ENCODE peak calls at places on chromosome 13, in nine cellular contexts. One of them, this sample, is unnamed.

GRCh38 chr13:100392709-100393630 is 195.6 kb downstream of the GGACT start:
- DNase-seq in mucosa of gallbladder: peak
- DNase-seq in endodermal cell: peak
- DNase-seq in germinal center: no peak
- DNase-seq in amygdala: no peak
- DNase-seq in nephron progenitor cell: no peak
- DNase-seq in testis: peak
- DNase-seq in stimulated activated naive CD8-positive, alpha-beta T cell treated with anti-CD3 and anti-CD28 coated beads, Interleukin-15, Interleukin-2, amounts not matched to agents 100 U/mL and 50 U/mL, for 24 hours: peak
- DNase-seq in DMS53: peak
- DNase-seq in this sample: peak

GRCh38 chr13:108425056-108425455 is 155.5 kb downstream of the TNFSF13B start:
- DNase-seq in mucosa of gallbladder: no peak
- DNase-seq in endodermal cell: no peak
- DNase-seq in germinal center: no peak
- DNase-seq in amygdala: no peak
- DNase-seq in nephron progenitor cell: no peak
- DNase-seq in testis: no peak
- DNase-seq in stimulated activated naive CD8-positive, alpha-beta T cell treated with anti-CD3 and anti-CD28 coated beads, Interleukin-15, Interleukin-2, amounts not matched to agents 100 U/mL and 50 U/mL, for 24 hours: no peak
- DNase-seq in DMS53: no peak
- DNase-seq in this sample: no peak

GRCh38 chr13:94128430-94128829 is 351.1 kb downstream of the DCT start:
- DNase-seq in mucosa of gallbladder: no peak
- DNase-seq in endodermal cell: no peak
- DNase-seq in germinal center: no peak
- DNase-seq in amygdala: no peak
- DNase-seq in nephron progenitor cell: no peak
- DNase-seq in testis: peak
- DNase-seq in stimulated activated naive CD8-positive, alpha-beta T cell treated with anti-CD3 and anti-CD28 coated beads, Interleukin-15, Interleukin-2, amounts not matched to agents 100 U/mL and 50 U/mL, for 24 hours: no peak
- DNase-seq in DMS53: no peak
- DNase-seq in this sample: no peak

GRCh38 chr13:76937416-76937815 is 10.9 kb upstream of the ACOD1 start:
- DNase-seq in mucosa of gallbladder: no peak
- DNase-seq in endodermal cell: no peak
- DNase-seq in germinal center: no peak
- DNase-seq in amygdala: no peak
- DNase-seq in nephron progenitor cell: no peak
- DNase-seq in testis: no peak
- DNase-seq in stimulated activated naive CD8-positive, alpha-beta T cell treated with anti-CD3 and anti-CD28 coated beads, Interleukin-15, Interleukin-2, amounts not matched to agents 100 U/mL and 50 U/mL, for 24 hours: no peak
- DNase-seq in DMS53: peak
- DNase-seq in this sample: no peak

GRCh38 chr13:98829541-98829940 is 77.1 kb upstream of the SLC15A1 start:
- DNase-seq in mucosa of gallbladder: no peak
- DNase-seq in endodermal cell: no peak
- DNase-seq in germinal center: no peak
- DNase-seq in amygdala: no peak
- DNase-seq in nephron progenitor cell: no peak
- DNase-seq in testis: no peak
- DNase-seq in stimulated activated naive CD8-positive, alpha-beta T cell treated with anti-CD3 and anti-CD28 coated beads, Interleukin-15, Interleukin-2, amounts not matched to agents 100 U/mL and 50 U/mL, for 24 hours: no peak
- DNase-seq in DMS53: no peak
- DNase-seq in this sample: no peak

GRCh38 chr13:48403151-48403631 is 9.7 kb downstream of the LPAR6 start:
- DNase-seq in mucosa of gallbladder: no peak
- DNase-seq in endodermal cell: no peak
- DNase-seq in germinal center: no peak
- DNase-seq in amygdala: no peak
- DNase-seq in nephron progenitor cell: no peak
- DNase-seq in testis: no peak
- DNase-seq in stimulated activated naive CD8-positive, alpha-beta T cell treated with anti-CD3 and anti-CD28 coated beads, Interleukin-15, Interleukin-2, amounts not matched to agents 100 U/mL and 50 U/mL, for 24 hours: peak
- DNase-seq in DMS53: no peak
- DNase-seq in this sample: no peak

GRCh38 chr13:52452470-52452869 is 2.0 kb upstream of the VPS36 start:
- DNase-seq in mucosa of gallbladder: no peak
- DNase-seq in endodermal cell: no peak
- DNase-seq in germinal center: no peak
- DNase-seq in amygdala: no peak
- DNase-seq in nephron progenitor cell: no peak
- DNase-seq in testis: no peak
- DNase-seq in stimulated activated naive CD8-positive, alpha-beta T cell treated with anti-CD3 and anti-CD28 coated beads, Interleukin-15, Interleukin-2, amounts not matched to agents 100 U/mL and 50 U/mL, for 24 hours: no peak
- DNase-seq in DMS53: peak
- DNase-seq in this sample: no peak

GRCh38 chr13:52371736-52372247 is 34.2 kb downstream of the THSD1 start:
- DNase-seq in mucosa of gallbladder: no peak
- DNase-seq in endodermal cell: peak
- DNase-seq in germinal center: no peak
- DNase-seq in amygdala: no peak
- DNase-seq in nephron progenitor cell: no peak
- DNase-seq in testis: no peak
- DNase-seq in stimulated activated naive CD8-positive, alpha-beta T cell treated with anti-CD3 and anti-CD28 coated beads, Interleukin-15, Interleukin-2, amounts not matched to agents 100 U/mL and 50 U/mL, for 24 hours: no peak
- DNase-seq in DMS53: no peak
- DNase-seq in this sample: no peak

This sample was measured in activated effector memory CD4-positive, alpha-beta T cell treated with Interleukin-2 at 50 U/mL for 16 hours.